ENCODE peak calls at places on chromosome 20, in six cellular contexts. Y is neuronal stem cell, U is GM23248, F is SK-N-SH, A is endodermal cell, V is mesendoderm. I is an unnamed sample.

GRCh38 chr20:53678990-53679596 is 85.5 kb upstream of the ZNF217 start:
- DNase-seq in A (no peak), Y (no peak), F (no peak), U (no peak), V (no peak), I (no peak)

GRCh38 chr20:25600632-25601031 is 15.3 kb upstream of the NINL start:
- DNase-seq in A (no peak), V (no peak), U (no peak), Y (no peak), F (no peak), I (no peak)

GRCh38 chr20:3970016-3970415 is 45.3 kb downstream of the RNF24 start:
- DNase-seq in U (no peak), Y (no peak), F (no peak), A (no peak), V (peak), I (no peak)

GRCh38 chr20:21026951-21027350 is 79.2 kb downstream of the LINC00237 start:
- DNase-seq in Y (no peak), U (no peak), A (no peak), F (no peak), V (no peak), I (no peak)

GRCh38 chr20:59743767-59744485 is 139.6 kb downstream of the PHACTR3 start:
- DNase-seq in A (peak), Y (no peak), V (peak), F (no peak), U (peak), I (no peak)

GRCh38 chr20:39861381-39861780 is 827.7 kb downstream of the MAFB start:
- DNase-seq in A (no peak), Y (no peak), F (no peak), V (no peak), U (no peak), I (no peak)

GRCh38 chr20:5065489-5066383 is 54.0 kb downstream of the PCNA start:
- DNase-seq in U (peak), A (peak), F (no peak), V (peak), Y (no peak), I (peak)

GRCh38 chr20:53652859-53653520 is 59.4 kb upstream of the ZNF217 start:
- DNase-seq in F (no peak), Y (no peak), A (no peak), U (no peak), V (no peak), I (no peak)

GRCh38 chr20:38685853-38686473 is 38.3 kb upstream of the SLC32A1 start:
- DNase-seq in V (peak), U (peak), A (peak), F (no peak), Y (peak), I (peak)

GRCh38 chr20:18133962-18134361 is 3.7 kb upstream of the KAT14 start:
- DNase-seq in F (no peak), A (no peak), V (no peak), U (no peak), Y (no peak), I (no peak)

GRCh38 chr20:63807654-63808053 is 23.4 kb downstream of the ZBTB46 start:
- DNase-seq in U (no peak), A (no peak), V (no peak), F (no peak), Y (no peak), I (no peak)

GRCh38 chr20:8020314-8021079 is 936 bp upstream of the TMX4 start:
- DNase-seq in U (no peak), Y (no peak), F (no peak), A (no peak), V (no peak), I (no peak)

GRCh38 chr20:39057911-39058310 is 95.8 kb downstream of the DHX35 start:
- DNase-seq in F (no peak), U (no peak), Y (no peak), A (no peak), V (no peak), I (no peak)

GRCh38 chr20:2280083-2280482 is 15.7 kb upstream of the TGM3 start:
- DNase-seq in V (no peak), Y (no peak), F (no peak), A (no peak), U (no peak), I (no peak)

GRCh38 chr20:34983995-34984735 is 28.5 kb downstream of the MYH7B start:
- DNase-seq in F (no peak), U (no peak), A (no peak), V (no peak), Y (no peak), I (no peak)

GRCh38 chr20:36472656-36473071 is 68.7 kb upstream of the MYL9 start:
- DNase-seq in F (no peak), V (peak), U (peak), Y (no peak), A (peak), I (no peak)

GRCh38 chr20:17023811-17024210 is 203.0 kb upstream of the PCSK2 start:
- DNase-seq in A (peak), Y (peak), V (peak), F (no peak), U (peak), I (no peak)

GRCh38 chr20:23265226-23265625 is 85.4 kb upstream of the NXT1 start:
- DNase-seq in A (no peak), Y (no peak), F (no peak), V (no peak), U (peak), I (no peak)

GRCh38 chr20:10998476-10998875 is 324.7 kb upstream of the JAG1 start:
- DNase-seq in A (no peak), U (no peak), Y (no peak), F (no peak), V (no peak), I (no peak)

GRCh38 chr20:11000416-11000815 is 326.6 kb upstream of the JAG1 start:
- DNase-seq in A (no peak), Y (no peak), F (no peak), V (no peak), U (no peak), I (no peak)

GRCh38 chr20:11003341-11003740 is 329.5 kb upstream of the JAG1 start:
- DNase-seq in Y (no peak), V (no peak), F (no peak), A (no peak), U (no peak), I (no peak)

DNA sequence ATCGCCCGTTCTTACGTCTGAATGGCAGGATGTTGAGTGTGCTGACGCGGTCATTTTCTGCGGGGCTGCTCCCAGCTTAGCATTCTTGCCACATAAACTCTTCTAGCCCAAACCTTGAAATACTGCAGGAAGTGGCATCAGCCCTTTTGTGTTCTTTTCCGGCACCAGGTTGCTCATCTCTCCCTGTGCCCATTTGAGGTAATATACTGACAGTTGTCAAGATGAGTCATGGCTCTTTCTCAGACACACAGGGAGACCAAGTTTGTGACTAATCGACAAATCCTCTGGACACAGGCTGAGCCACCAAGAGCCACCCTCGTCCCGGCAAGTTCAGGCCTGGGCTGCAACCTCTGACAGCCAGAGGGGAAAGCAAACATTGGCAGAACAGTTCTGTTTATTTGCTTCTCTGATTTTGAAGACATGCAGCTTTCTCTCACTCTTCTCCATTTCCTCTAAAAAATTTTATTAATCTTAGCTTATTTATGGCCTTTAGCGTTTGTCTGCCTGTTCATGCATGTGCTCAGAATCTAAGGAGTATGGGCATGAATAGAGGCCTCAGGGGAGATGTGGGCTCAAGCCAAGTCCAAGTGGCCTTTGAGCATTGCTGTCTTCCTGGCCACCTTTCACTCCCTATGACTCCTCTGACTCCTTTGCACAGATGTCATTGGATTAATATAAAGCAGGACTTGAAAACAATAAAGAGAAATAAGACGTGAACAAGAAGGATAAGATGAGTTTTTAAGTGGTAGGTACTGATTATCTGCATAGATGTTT is 328.2 kb upstream of the JAG1 start:
- DNase-seq in A (no peak), F (no peak), U (peak), V (peak), Y (no peak), I (peak)
- H3K9ac ChIP-seq in A (no peak), F (peak), U (no peak), V (no peak), Y (no peak), I (peak)

GRCh38 chr20:58690851-58691250 is 1.7 kb upstream of the NPEPL1 start:
- DNase-seq in U (peak), V (no peak), Y (no peak), A (peak), F (no peak), I (no peak)

GRCh38 chr20:58692579-58693225 is at the start of gene NPEPL1:
- DNase-seq in V (peak), Y (peak), A (peak), U (peak), F (no peak), I (peak)

GRCh38 chr20:58691405-58691772 is 1.2 kb upstream of the NPEPL1 start:
- DNase-seq in Y (no peak), V (peak), U (no peak), F (no peak), A (peak), I (no peak)

GRCh38 chr20:58693226-58694006 is 816 bp downstream of the NPEPL1 start:
- DNase-seq in V (peak), U (peak), Y (peak), F (no peak), A (peak), I (peak)

DNA sequence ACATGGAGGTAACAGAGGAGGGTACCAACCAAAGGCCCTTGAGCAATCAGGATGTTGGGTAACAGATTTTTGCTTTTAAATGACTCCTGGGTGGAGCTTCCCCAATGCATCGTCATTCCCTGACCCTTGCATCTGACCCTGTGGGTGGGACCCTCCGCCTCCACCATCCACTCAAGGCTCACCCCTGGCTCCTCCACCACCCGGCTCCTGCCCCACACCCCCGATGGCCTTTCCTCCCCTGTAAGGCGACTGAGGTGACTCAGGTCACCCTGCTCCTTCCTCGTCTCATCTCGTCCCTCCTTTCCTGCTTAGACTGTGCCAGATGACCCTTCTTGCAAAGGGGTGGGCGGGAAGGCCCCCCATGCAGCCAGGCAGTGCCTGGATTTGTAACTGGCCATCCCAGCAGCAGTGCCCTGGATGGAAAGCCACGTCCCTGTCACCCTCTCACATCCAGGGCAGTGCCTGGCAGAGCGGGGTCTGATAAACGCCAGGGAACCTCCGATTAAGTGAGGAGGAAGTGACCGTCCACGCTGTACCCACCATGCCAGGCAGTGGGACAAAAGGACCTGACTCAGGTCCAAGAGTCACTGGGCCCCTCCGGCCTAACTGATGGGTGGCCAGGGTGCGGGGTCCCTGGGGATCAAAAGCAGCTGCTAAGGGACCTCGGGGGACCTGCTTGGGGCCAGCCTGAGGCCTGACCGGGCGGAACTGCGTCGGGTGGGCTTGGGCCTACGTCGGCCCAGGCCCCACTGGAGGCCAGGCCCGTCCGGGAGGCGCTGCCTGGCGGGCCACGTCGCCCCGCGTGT is 624 bp upstream of the NPEPL1 start:
- DNase-seq in V (peak), Y (no peak), A (peak), F (no peak), U (peak), I (no peak)
- H3K9ac ChIP-seq in V (peak), Y (peak), A (no peak), F (no peak), U (peak), I (peak)

DNA sequence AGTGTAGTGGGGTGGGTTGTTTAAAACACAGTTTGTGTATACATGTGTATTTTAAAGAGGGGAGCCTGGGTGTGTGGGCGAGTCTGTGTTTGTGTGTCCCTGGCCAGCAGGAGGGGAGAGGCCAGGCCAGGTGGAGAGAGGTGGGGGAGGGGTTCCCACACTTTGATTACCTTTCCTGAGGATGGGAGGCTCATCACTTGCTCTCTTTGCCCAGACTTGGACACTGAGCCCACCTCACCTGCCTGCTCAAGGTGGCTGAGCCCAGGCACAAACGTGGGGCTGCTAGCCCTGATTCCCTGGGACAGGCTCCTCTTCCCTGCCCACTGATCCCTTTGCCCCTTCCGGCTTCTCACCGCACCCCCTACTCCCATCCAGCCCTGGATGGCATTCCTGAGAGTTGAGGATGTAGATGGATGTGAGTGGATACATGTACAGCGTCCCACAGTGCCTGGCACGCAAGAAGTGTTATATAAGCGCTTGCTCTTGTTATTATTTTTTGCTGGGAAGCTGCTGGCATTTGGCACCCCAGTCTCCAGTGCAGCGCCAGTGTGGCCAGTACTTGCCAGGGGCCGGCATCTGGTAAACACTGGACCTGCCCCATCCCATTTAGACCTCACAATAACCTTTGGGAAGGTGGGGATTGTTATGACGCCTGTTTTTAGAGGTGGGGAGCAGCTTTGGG is 2.7 kb downstream of the CEBPB start:
- DNase-seq in Y (no peak), V (no peak), A (peak), U (peak), F (no peak), I (no peak)
- H3K9ac ChIP-seq in Y (peak), V (peak), A (peak), U (peak), F (peak), I (peak)

DNA sequence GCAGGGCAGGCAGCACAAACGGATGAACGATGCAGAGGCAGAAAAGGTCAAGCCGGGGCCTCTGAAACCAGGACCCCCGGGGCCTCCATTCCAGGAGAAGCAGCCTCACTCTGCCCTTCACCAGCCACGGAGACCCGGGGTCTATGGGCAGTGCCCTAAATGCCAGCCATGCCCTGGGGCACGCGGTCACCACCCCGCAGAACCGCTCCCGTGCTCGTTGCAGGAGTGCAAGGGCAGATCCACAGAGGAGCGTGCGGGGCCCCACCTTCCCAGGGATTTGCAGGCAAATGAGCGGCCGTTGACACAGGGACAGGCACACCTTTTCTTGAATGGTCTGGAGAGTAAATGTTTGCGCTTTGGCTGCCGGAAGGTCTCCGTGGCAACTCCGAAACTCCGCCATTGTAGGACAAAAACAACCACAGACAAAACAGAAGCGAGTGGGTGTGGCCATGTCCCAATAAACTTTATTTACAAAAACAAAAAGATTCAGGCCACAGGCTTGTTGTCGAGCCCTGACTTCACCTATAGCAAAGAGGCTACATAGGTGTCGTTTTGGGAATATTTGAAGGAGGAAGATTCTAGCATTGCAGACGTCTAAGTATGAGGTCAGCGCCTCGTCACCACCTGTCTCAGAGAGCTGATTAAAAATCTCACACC is 163.3 kb downstream of the TAF4 start:
- DNase-seq in A (no peak), F (no peak), V (peak), U (no peak), Y (no peak), I (no peak)
- H3K9ac ChIP-seq in A (no peak), F (no peak), V (no peak), U (no peak), Y (no peak), I (no peak)

I was measured in endothelial cell of umbilical vein.